ENCODE peak calls at places on chromosomes 1 and 21, in seven cellular contexts. Q, S, N, C, B, P and R are unnamed samples.

GRCh38 chr1:65149391-65149729 is 1.4 kb downstream of the AK4 start:
- DNase-seq in Q (no peak), S (no peak), N (no peak), C (no peak), B (no peak), P (no peak), R (no peak)

GRCh38 chr21:32155226-32155625 is 123.6 kb downstream of the MIS18A start:
- DNase-seq in Q (no peak), S (no peak), N (no peak), C (no peak), B (no peak), P (no peak), R (no peak)

GRCh38 chr1:87981386-87981785 is 652.7 kb downstream of the LMO4 start:
- DNase-seq in Q (no peak), S (no peak), N (no peak), C (no peak), B (no peak), P (no peak), R (no peak)

GRCh38 chr1:156608981-156609380 is 7.7 kb upstream of the GPATCH4 start:
- DNase-seq in Q (peak), S (peak), N (peak), C (no peak), B (peak), P (peak), R (no peak)

GRCh38 chr1:33088119-33088906 is 7.4 kb downstream of the AZIN2 start:
- DNase-seq in Q (no peak), S (no peak), N (no peak), C (no peak), B (no peak), P (no peak), R (no peak)

GRCh38 chr1:35278886-35279554 is 10.5 kb downstream of the ZMYM4 start:
- DNase-seq in Q (no peak), S (no peak), N (no peak), C (peak), B (no peak), P (no peak), R (no peak)

GRCh38 chr1:183454377-183454776 is 17.9 kb upstream of the SMG7 start:
- DNase-seq in Q (no peak), S (no peak), N (no peak), C (no peak), B (no peak), P (no peak), R (no peak)

GRCh38 chr21:23402929-23403520 is 2204.3 kb downstream of the MRPL39 start:
- DNase-seq in Q (no peak), S (no peak), N (no peak), C (no peak), B (no peak), P (no peak), R (no peak)

GRCh38 chr1:154334647-154335350 is 9.5 kb downstream of the ATP8B2 start:
- DNase-seq in Q (peak), S (peak), N (peak), C (peak), B (peak), P (peak), R (peak)

GRCh38 chr1:19884312-19884711 is 2.1 kb downstream of the OTUD3 start:
- DNase-seq in Q (no peak), S (no peak), N (no peak), C (no peak), B (no peak), P (no peak), R (no peak)

GRCh38 chr1:226063362-226064167 is 1.0 kb downstream of the H3-3A start:
- DNase-seq in Q (peak), S (peak), N (no peak), C (no peak), B (peak), P (peak), R (peak)

GRCh38 chr1:164561461-164561860 is 2.5 kb downstream of the PBX1 start:
- DNase-seq in Q (no peak), S (no peak), N (no peak), C (no peak), B (no peak), P (no peak), R (no peak)

GRCh38 chr1:152042030-152042429 is 5.2 kb upstream of the S100A11 start:
- DNase-seq in Q (no peak), S (no peak), N (no peak), C (no peak), B (no peak), P (no peak), R (no peak)

GRCh38 chr1:33660244-33660643 is 187.8 kb downstream of the ZSCAN20 start:
- DNase-seq in Q (no peak), S (no peak), N (no peak), C (no peak), B (no peak), P (no peak), R (no peak)

GRCh38 chr1:207876129-207876528 is 34.8 kb downstream of the CD34 start:
- DNase-seq in Q (no peak), S (no peak), N (no peak), C (no peak), B (peak), P (no peak), R (no peak)

GRCh38 chr1:85934531-85934930 is 222.0 kb downstream of the COL24A1 start:
- DNase-seq in Q (no peak), S (no peak), N (no peak), C (no peak), B (no peak), P (no peak), R (no peak)

GRCh38 chr1:79105499-79105898 is 99.0 kb upstream of the ADGRL4 start:
- DNase-seq in Q (no peak), S (no peak), N (no peak), C (no peak), B (no peak), P (no peak), R (no peak)

GRCh38 chr1:160590488-160590887 is 11.2 kb upstream of the CD84 start:
- DNase-seq in Q (no peak), S (no peak), N (no peak), C (no peak), B (no peak), P (no peak), R (no peak)

GRCh38 chr1:225700889-225701465 is 48.1 kb upstream of the ENAH start:
- DNase-seq in Q (no peak), S (no peak), N (no peak), C (peak), B (no peak), P (no peak), R (no peak)

GRCh38 chr1:37513795-37514349 is 694 bp downstream of the MEAF6 start:
- DNase-seq in Q (peak), S (peak), N (peak), C (peak), B (peak), P (peak), R (peak)

GRCh38 chr1:198492872-198493271 is 47.6 kb downstream of the ATP6V1G3 start:
- DNase-seq in Q (no peak), S (no peak), N (no peak), C (peak), B (no peak), P (no peak), R (no peak)

GRCh38 chr1:154729031-154729442 is 121.1 kb upstream of the ADAR start:
- DNase-seq in Q (no peak), S (no peak), N (no peak), C (peak), B (no peak), P (no peak), R (no peak)

GRCh38 chr1:34885405-34886247 is 26.1 kb upstream of the SMIM12 start:
- DNase-seq in Q (peak), S (no peak), N (no peak), C (peak), B (peak), P (peak), R (peak)

GRCh38 chr21:25750085-25750484 is 15.3 kb downstream of the GABPA start:
- DNase-seq in Q (no peak), S (no peak), N (no peak), C (no peak), B (no peak), P (no peak), R (no peak)

GRCh38 chr1:18820791-18821641 is 38.4 kb downstream of the TAS1R2 start:
- DNase-seq in Q (peak), S (peak), N (peak), C (peak), B (peak), P (peak), R (peak)

GRCh38 chr1:76137746-76138145 is 63.2 kb downstream of the ST6GALNAC3 start:
- DNase-seq in Q (no peak), S (no peak), N (no peak), C (no peak), B (no peak), P (no peak), R (no peak)

GRCh38 chr1:89966666-89967065 is 28.2 kb upstream of the ZNF326 start:
- DNase-seq in Q (no peak), S (no peak), N (no peak), C (no peak), B (no peak), P (no peak), R (no peak)

GRCh38 chr21:15343066-15343465 is 278.3 kb upstream of the NRIP1 start:
- DNase-seq in Q (no peak), S (no peak), N (no peak), C (no peak), B (no peak), P (no peak), R (no peak)

GRCh38 chr1:217535601-217536377 is 95.1 kb downstream of the GPATCH2 start:
- DNase-seq in Q (no peak), S (no peak), N (no peak), C (no peak), B (no peak), P (no peak), R (no peak)

GRCh38 chr1:145990249-145991097 is 5.9 kb downstream of the TXNIP start:
- DNase-seq in Q (no peak), S (no peak), N (no peak), C (no peak), B (no peak), P (peak), R (no peak)

GRCh38 chr1:226123591-226124471 is 61.3 kb downstream of the H3-3A start:
- DNase-seq in Q (no peak), S (no peak), N (peak), C (peak), B (no peak), P (no peak), R (no peak)

GRCh38 chr21:46127239-46128105 is 27.9 kb downstream of the FTCD start:
- DNase-seq in Q (no peak), S (no peak), N (no peak), C (no peak), B (no peak), P (no peak), R (no peak)

GRCh38 chr1:86998727-86999126 is 84.3 kb downstream of the HS2ST1 start:
- DNase-seq in Q (no peak), S (no peak), N (no peak), C (no peak), B (no peak), P (no peak), R (no peak)

GRCh38 chr1:32696041-32696440 is 6.5 kb downstream of the SYNC start:
- DNase-seq in Q (no peak), S (no peak), N (no peak), C (no peak), B (no peak), P (no peak), R (no peak)

GRCh38 chr21:28152729-28153128 is 839.9 kb downstream of the LTN1 start:
- DNase-seq in Q (no peak), S (no peak), N (no peak), C (no peak), B (no peak), P (no peak), R (no peak)

GRCh38 chr1:7493711-7494110 is 277.4 kb upstream of the VAMP3 start:
- DNase-seq in Q (no peak), S (no peak), N (no peak), C (no peak), B (no peak), P (no peak), R (no peak)

GRCh38 chr21:45266518-45267389 is 20.9 kb downstream of the POFUT2 start:
- DNase-seq in Q (peak), S (peak), N (no peak), C (no peak), B (peak), P (peak), R (peak)

GRCh38 chr21:37073417-37074194 is 552 bp downstream of the TTC3 start:
- DNase-seq in Q (peak), S (peak), N (peak), C (peak), B (peak), P (peak), R (peak)